ENCODE peak calls at places on chromosomes 5 and 9, in ten cellular contexts. M is CD8-positive, alpha-beta memory T cell; F is breast epithelium; B is GM23338; J is kidney; D is PC-3; Q is ovary; H is GM12878; U is psoas muscle; I is tibial nerve. G is an unnamed sample. For H3K4me1, the result is how much of the 10 kb centered on the place peaks cover.

GRCh38 chr5:17216176-17216973 is 1.1 kb upstream of the BASP1 start:
- DNase-seq in D (peak), I (peak), M (no peak), J (peak), F (peak), U (peak), B (peak), H (peak), Q (peak), G (no peak)

GRCh38 chr5:175706499-175706898 is 48.6 kb downstream of the HRH2 start:
- DNase-seq in D (no peak), I (no peak), Q (no peak), F (no peak), J (peak), U (no peak), M (no peak), H (no peak), B (no peak), G (no peak)

GRCh38 chr9:108056083-108056804 is 566.7 kb upstream of the KLF4 start:
- DNase-seq in Q (no peak), F (no peak), H (no peak), U (no peak), M (no peak), J (no peak), B (no peak), D (peak), I (no peak), G (no peak)

GRCh38 chr9:20040991-20041606 is 252.3 kb upstream of the SLC24A2 start:
- DNase-seq in I (no peak), M (no peak), D (no peak), J (no peak), U (no peak), F (no peak), H (no peak), Q (no peak), B (no peak), G (no peak)

GRCh38 chr9:114880276-114880891 is 50.0 kb downstream of the TNFSF8 start:
- DNase-seq in J (no peak), Q (no peak), M (no peak), U (no peak), I (no peak), B (no peak), D (no peak), H (no peak), F (no peak), G (no peak)

GRCh38 chr9:83198336-83198735 is 135.4 kb upstream of the RASEF start:
- DNase-seq in Q (no peak), I (no peak), D (no peak), B (no peak), J (no peak), H (no peak), M (no peak), F (no peak), U (no peak), G (no peak)

GRCh38 chr5:36150676-36151433 is 832 bp downstream of the LMBRD2 start:
- DNase-seq in Q (peak), H (no peak), J (peak), F (no peak), I (no peak), U (peak), B (peak), D (peak), M (peak), G (no peak)

GRCh38 chr5:120882042-120882775 is 418.1 kb downstream of the PRR16 start:
- DNase-seq in H (no peak), D (no peak), U (no peak), F (no peak), B (peak), I (no peak), J (no peak), M (no peak), Q (no peak), G (no peak)

GRCh38 chr5:145243016-145243415 is 592.1 kb downstream of the PRELID2 start:
- DNase-seq in B (no peak), H (no peak), U (no peak), I (no peak), D (no peak), Q (no peak), F (no peak), J (no peak), M (no peak), G (no peak)

GRCh38 chr9:68969538-68969937 is 44.4 kb downstream of the PRKACG start:
- DNase-seq in Q (no peak), D (no peak), B (no peak), H (no peak), J (no peak), F (no peak), I (no peak), U (no peak), M (no peak), G (no peak)

GRCh38 chr9:22855956-22856355 is 409.3 kb downstream of the DMRTA1 start:
- DNase-seq in H (no peak), U (no peak), F (no peak), M (no peak), J (no peak), B (no peak), I (no peak), D (no peak), Q (no peak), G (no peak)

GRCh38 chr5:103327893-103328292 is 69.3 kb downstream of the MACIR start:
- DNase-seq in D (no peak), J (no peak), Q (no peak), B (no peak), I (no peak), H (no peak), F (no peak), U (no peak), M (no peak), G (no peak)

GRCh38 chr5:170442381-170442780 is 53.2 kb upstream of the KCNMB1 start:
- DNase-seq in U (no peak), D (no peak), H (no peak), J (no peak), B (no peak), F (no peak), Q (no peak), I (no peak), M (no peak), G (no peak)

GRCh38 chr5:74865293-74865798 is 841 bp downstream of the FAM169A start:
- DNase-seq in D (peak), I (no peak), U (no peak), H (no peak), M (no peak), B (no peak), F (no peak), Q (no peak), J (no peak), G (no peak)

GRCh38 chr9:27413507-27414214 is 110.4 kb upstream of the IFNK start:
- DNase-seq in B (no peak), J (no peak), F (no peak), M (no peak), H (no peak), D (no peak), Q (no peak), I (no peak), U (no peak), G (no peak)

GRCh38 chr5:10914741-10915480 is 153.9 kb upstream of the DAP start:
- DNase-seq in D (peak), M (no peak), F (no peak), B (no peak), U (no peak), Q (no peak), J (no peak), I (no peak), H (no peak), G (no peak)

GRCh38 chr9:79026311-79026710 is 545.5 kb upstream of the TLE4 start:
- DNase-seq in B (no peak), D (no peak), U (no peak), I (no peak), F (no peak), M (no peak), Q (no peak), H (peak), J (no peak), G (no peak)

GRCh38 chr5:171445910-171446516 is 26.6 kb downstream of the FGF18 start:
- DNase-seq in H (no peak), J (no peak), U (peak), I (peak), B (no peak), M (no peak), D (no peak), Q (no peak), F (no peak), G (peak)

GRCh38 chr5:96528816-96529474 is 95.9 kb upstream of the PCSK1 start:
- DNase-seq in H (no peak), I (no peak), J (no peak), B (no peak), F (no peak), Q (no peak), U (no peak), D (no peak), M (no peak), G (no peak)

GRCh38 chr9:22228542-22228941 is 218.1 kb upstream of the DMRTA1 start:
- DNase-seq in M (no peak), F (no peak), D (peak), H (no peak), Q (no peak), U (no peak), B (no peak), I (no peak), J (no peak), G (no peak)

GRCh38 chr9:38024036-38024681 is 44.9 kb downstream of the SHB start:
- DNase-seq in I (peak), B (peak), F (peak), J (no peak), H (no peak), M (no peak), Q (peak), U (peak), D (no peak), G (no peak)

GRCh38 chr9:38022203-38022602 is 46.8 kb downstream of the SHB start:
- DNase-seq in D (no peak), I (no peak), H (no peak), Q (no peak), M (no peak), B (no peak), J (no peak), U (no peak), F (no peak), G (no peak)

GRCh38 chr9:38025166-38025565 is 43.9 kb downstream of the SHB start:
- DNase-seq in M (no peak), I (no peak), H (no peak), J (no peak), D (no peak), B (peak), U (no peak), Q (no peak), F (no peak), G (no peak)

GRCh38 chr9:38023661-38024035 is 45.4 kb downstream of the SHB start:
- DNase-seq in M (no peak), I (no peak), F (no peak), J (no peak), Q (no peak), H (no peak), B (no peak), U (no peak), D (no peak), G (no peak)

GRCh38 chr9:38022995-38023394 is 46.0 kb downstream of the SHB start:
- DNase-seq in B (no peak), F (peak), J (no peak), D (peak), U (no peak), I (no peak), H (no peak), M (no peak), Q (no peak), G (no peak)
- H3K4me1 ChIP-seq in B (half or more), F (half or more), J (half or more), D (half or more), U (half or more), I (under half), H (under half), M (under half), Q (under half), G (under half)

GRCh38 chr9:14530301-14530700 is 162.9 kb downstream of the ZDHHC21 start:
- DNase-seq in M (no peak), H (no peak), I (no peak), J (no peak), Q (no peak), D (no peak), U (no peak), F (no peak), B (no peak), G (no peak)
- H3K4me1 ChIP-seq in M (under half), H (under half), I (under half), J (under half), Q (under half), D (under half), U (under half), F (under half), B (under half), G (under half)

DNA sequence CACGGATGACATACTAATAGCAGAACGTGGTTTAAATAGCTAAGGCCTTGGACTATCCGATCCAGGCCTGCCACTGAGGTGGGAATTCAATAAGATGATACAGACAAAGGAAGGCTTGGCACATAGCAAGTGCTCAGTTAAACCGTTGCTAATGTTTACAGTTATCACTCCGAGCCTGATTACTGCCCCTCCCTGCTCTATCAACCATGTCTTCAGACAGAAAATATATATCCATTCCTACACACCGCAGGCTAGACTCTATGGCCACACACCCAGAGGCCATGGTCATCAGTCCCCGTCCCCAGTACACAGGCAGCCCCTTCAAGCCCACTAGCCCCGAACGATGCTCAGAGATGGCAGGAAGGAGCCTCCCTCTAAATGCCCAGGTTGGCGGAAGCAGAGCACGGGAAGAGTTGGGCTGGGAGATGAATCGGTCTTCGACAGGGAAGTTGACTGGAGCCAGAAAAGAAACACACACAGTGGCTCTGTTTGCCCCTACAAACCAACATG is 49.8 kb upstream of the STXBP1 start:
- DNase-seq in D (no peak), J (no peak), M (no peak), B (no peak), I (no peak), Q (no peak), F (no peak), H (no peak), U (no peak), G (no peak)
- H3K4me1 ChIP-seq in D (half or more), J (under half), M (under half), B (under half), I (half or more), Q (under half), F (under half), H (under half), U (under half), G (under half)

GRCh38 chr9:97943308-97943855 is 5.4 kb upstream of the HEMGN start:
- DNase-seq in I (no peak), H (no peak), D (no peak), U (no peak), J (no peak), M (no peak), F (no peak), Q (no peak), B (no peak), G (no peak)

GRCh38 chr9:97940707-97941106 is 2.7 kb upstream of the HEMGN start:
- DNase-seq in B (no peak), M (no peak), J (no peak), H (no peak), Q (no peak), U (no peak), F (no peak), I (no peak), D (no peak), G (no peak)

GRCh38 chr9:97938081-97938644 is at the start of gene HEMGN:
- DNase-seq in F (no peak), Q (no peak), D (no peak), B (no peak), H (peak), J (no peak), M (peak), U (no peak), I (no peak), G (no peak)

GRCh38 chr9:97940233-97940632 is 2.3 kb upstream of the HEMGN start:
- DNase-seq in M (no peak), D (no peak), B (no peak), F (no peak), U (no peak), J (no peak), H (no peak), I (no peak), Q (no peak), G (no peak)

DNA sequence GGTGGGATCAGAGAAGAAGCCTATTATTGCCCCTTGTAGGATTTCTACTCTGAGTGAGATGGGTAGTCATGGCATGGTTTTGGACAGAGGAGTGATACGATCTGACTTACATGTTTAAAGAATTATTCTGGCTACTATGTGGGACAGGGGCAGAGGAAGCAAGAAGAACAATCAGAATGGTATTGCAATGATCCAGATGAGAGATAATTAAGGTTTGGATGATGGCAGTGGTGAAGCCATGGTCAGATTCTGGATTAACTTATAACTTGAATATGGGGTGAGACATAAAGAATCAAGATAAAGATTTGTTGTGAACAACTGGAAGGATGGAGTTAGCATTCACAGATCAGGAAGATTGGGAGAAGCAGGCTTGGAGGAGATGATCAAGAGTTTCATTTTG is 3.4 kb upstream of the HEMGN start:
- DNase-seq in H (no peak), M (no peak), D (no peak), U (no peak), I (no peak), B (no peak), Q (no peak), J (no peak), F (no peak), G (no peak)
- H3K4me1 ChIP-seq in H (under half), M (under half), D (under half), U (under half), I (under half), B (under half), Q (under half), J (under half), F (under half), G (under half)

DNA sequence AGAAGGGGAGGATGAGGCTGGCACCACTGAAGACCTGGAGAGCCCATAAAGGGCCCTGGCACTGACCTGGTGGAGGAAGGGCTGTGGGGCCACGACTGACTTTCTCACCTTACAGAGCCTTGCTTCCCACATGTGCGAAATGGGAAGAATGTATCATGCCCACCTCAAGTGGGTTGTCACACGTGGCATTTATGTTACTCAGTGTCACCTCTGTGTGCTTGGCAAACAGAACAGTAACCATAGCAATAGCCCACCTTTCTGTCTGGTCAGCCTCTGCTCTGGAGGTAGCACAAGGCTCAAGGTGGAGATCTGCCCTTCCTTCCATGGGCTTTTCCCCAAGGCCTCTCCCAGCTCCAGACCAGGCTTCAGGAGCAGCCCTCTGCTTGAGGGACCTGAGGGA is 16.7 kb downstream of the TCF7 start:
- DNase-seq in J (peak), I (no peak), F (no peak), D (no peak), M (no peak), B (no peak), H (no peak), U (no peak), Q (no peak), G (no peak)
- H3K4me1 ChIP-seq in J (under half), I (under half), F (under half), D (under half), M (half or more), B (under half), H (half or more), U (under half), Q (under half), G (under half)

DNA sequence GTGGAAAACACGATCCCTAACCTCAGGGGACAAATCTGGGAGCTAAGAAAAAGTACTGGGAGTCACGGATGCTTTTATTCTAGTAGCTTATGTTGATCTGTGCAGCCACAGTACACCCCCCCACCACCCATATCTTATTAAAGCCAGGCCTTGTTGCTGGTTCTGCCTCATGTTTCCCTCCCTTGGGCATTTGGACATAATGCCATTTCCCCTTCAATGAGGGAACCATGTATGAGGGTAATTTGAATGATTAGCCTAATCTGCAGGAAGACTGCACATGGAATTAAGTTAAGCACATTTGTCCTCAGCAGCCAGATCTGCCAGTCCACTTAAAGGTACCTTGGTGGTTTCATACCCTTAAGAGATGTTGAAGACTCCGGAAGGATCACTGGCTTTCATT is 102.0 kb downstream of the ARHGAP26 start:
- DNase-seq in F (no peak), B (no peak), J (no peak), I (no peak), Q (no peak), H (no peak), U (no peak), M (no peak), D (no peak), G (no peak)
- H3K4me1 ChIP-seq in F (under half), B (under half), J (under half), I (under half), Q (under half), H (under half), U (under half), M (under half), D (half or more), G (under half)

GRCh38 chr9:33293782-33294181 is 3.5 kb downstream of the NFX1 start:
- DNase-seq in U (no peak), B (no peak), Q (no peak), M (no peak), I (no peak), H (no peak), D (no peak), J (no peak), F (no peak), G (no peak)

GRCh38 chr9:33294670-33295432 is 4.5 kb downstream of the NFX1 start:
- DNase-seq in I (no peak), B (no peak), Q (no peak), M (no peak), F (no peak), J (no peak), U (no peak), D (no peak), H (no peak), G (no peak)

GRCh38 chr9:33290994-33291397 is 680 bp downstream of the NFX1 start:
- DNase-seq in F (no peak), D (no peak), B (no peak), Q (no peak), U (no peak), H (no peak), I (no peak), J (no peak), M (no peak), G (no peak)

GRCh38 chr9:33297455-33297854 is 7.1 kb downstream of the NFX1 start:
- DNase-seq in Q (no peak), M (no peak), H (peak), U (peak), D (no peak), I (peak), J (no peak), F (no peak), B (no peak), G (peak)

GRCh38 chr9:33295571-33295970 is 5.3 kb downstream of the NFX1 start:
- DNase-seq in M (no peak), Q (no peak), H (peak), B (no peak), D (no peak), J (no peak), I (no peak), F (no peak), U (no peak), G (no peak)
- H3K4me1 ChIP-seq in M (half or more), Q (under half), H (under half), B (under half), D (under half), J (under half), I (half or more), F (under half), U (half or more), G (under half)

GRCh38 chr5:126370796-126371718 is 52.2 kb upstream of the GRAMD2B start:
- DNase-seq in I (no peak), U (no peak), F (no peak), D (peak), Q (no peak), B (peak), J (peak), M (no peak), H (no peak), G (no peak)
- H3K4me1 ChIP-seq in I (under half), U (under half), F (under half), D (half or more), Q (under half), B (half or more), J (under half), M (under half), H (under half), G (under half)

GRCh38 chr9:73153793-73154227 is 2.1 kb downstream of the ANXA1 start:
- DNase-seq in I (no peak), H (no peak), J (no peak), B (no peak), M (no peak), U (no peak), Q (no peak), D (no peak), F (no peak), G (no peak)

GRCh38 chr9:73154271-73154670 is 2.6 kb downstream of the ANXA1 start:
- DNase-seq in F (no peak), M (no peak), U (no peak), Q (no peak), D (no peak), B (no peak), H (no peak), I (no peak), J (peak), G (no peak)

GRCh38 chr9:73151653-73152382 is at the start of gene ANXA1:
- DNase-seq in D (peak), M (peak), Q (no peak), B (peak), I (peak), F (no peak), U (no peak), J (no peak), H (no peak), G (no peak)

GRCh38 chr9:73152445-73152844 is 780 bp downstream of the ANXA1 start:
- DNase-seq in Q (no peak), H (no peak), M (no peak), I (no peak), B (peak), U (no peak), J (no peak), D (peak), F (no peak), G (no peak)

GRCh38 chr9:73152953-73153352 is 1.3 kb downstream of the ANXA1 start:
- DNase-seq in U (no peak), M (peak), D (peak), H (peak), Q (no peak), I (no peak), J (no peak), F (no peak), B (no peak), G (no peak)
- H3K4me1 ChIP-seq in U (under half), M (half or more), D (half or more), H (under half), Q (under half), I (under half), J (under half), F (under half), B (under half), G (half or more)

GRCh38 chr9:134062461-134063087 is 5.3 kb downstream of the BRD3 start:
- DNase-seq in U (no peak), J (peak), D (no peak), F (no peak), H (no peak), M (no peak), B (no peak), Q (peak), I (no peak), G (peak)
- H3K4me1 ChIP-seq in U (half or more), J (under half), D (under half), F (under half), H (under half), M (under half), B (under half), Q (under half), I (half or more), G (under half)